ENCODE peak calls at places on chromosomes 6 and 20, in five cellular contexts. One of them, this sample, is unnamed.

GRCh38 chr6:2782825-2783187 is 17.6 kb downstream of the WRNIP1 start:
- DNase-seq in trophoblast cell: no peak
- DNase-seq in IMR-90: no peak
- DNase-seq in neuronal stem cell: no peak
- DNase-seq in H1: no peak
- DNase-seq in this sample: no peak

GRCh38 chr6:36626636-36627035 is 32.5 kb downstream of the SRSF3 start:
- DNase-seq in trophoblast cell: no peak
- DNase-seq in neuronal stem cell: no peak
- DNase-seq in H1: no peak
- DNase-seq in IMR-90: no peak
- DNase-seq in this sample: no peak

GRCh38 chr6:134503542-134504281 is 185.8 kb upstream of the SGK1 start:
- DNase-seq in trophoblast cell: no peak
- DNase-seq in neuronal stem cell: no peak
- DNase-seq in IMR-90: no peak
- DNase-seq in H1: no peak
- DNase-seq in this sample: no peak

GRCh38 chr6:149464411-149464810 is 20.4 kb downstream of the ZC3H12D start:
- DNase-seq in neuronal stem cell: no peak
- DNase-seq in trophoblast cell: no peak
- DNase-seq in IMR-90: no peak
- DNase-seq in H1: no peak
- DNase-seq in this sample: peak

GRCh38 chr6:146856296-146856695 is 257.5 kb downstream of the ADGB start:
- DNase-seq in H1: no peak
- DNase-seq in neuronal stem cell: no peak
- DNase-seq in trophoblast cell: no peak
- DNase-seq in IMR-90: no peak
- DNase-seq in this sample: no peak

GRCh38 chr6:149157126-149157525 is 160.4 kb upstream of the TAB2 start:
- DNase-seq in neuronal stem cell: no peak
- DNase-seq in IMR-90: no peak
- DNase-seq in H1: no peak
- DNase-seq in trophoblast cell: no peak
- DNase-seq in this sample: no peak

GRCh38 chr6:12301009-12301408 is 10.8 kb downstream of the EDN1 start:
- DNase-seq in H1: no peak
- DNase-seq in neuronal stem cell: no peak
- DNase-seq in trophoblast cell: no peak
- DNase-seq in IMR-90: no peak
- DNase-seq in this sample: no peak

GRCh38 chr6:11486051-11486450 is 51.5 kb upstream of the TMEM170B start:
- DNase-seq in IMR-90: no peak
- DNase-seq in neuronal stem cell: no peak
- DNase-seq in H1: no peak
- DNase-seq in trophoblast cell: no peak
- DNase-seq in this sample: no peak

GRCh38 chr6:38192011-38192410 is 372.5 kb downstream of the ZFAND3 start:
- DNase-seq in IMR-90: no peak
- DNase-seq in neuronal stem cell: no peak
- DNase-seq in trophoblast cell: no peak
- DNase-seq in H1: no peak
- DNase-seq in this sample: no peak

GRCh38 chr6:40315055-40315454 is 272.1 kb downstream of the LRFN2 start:
- DNase-seq in neuronal stem cell: no peak
- DNase-seq in H1: no peak
- DNase-seq in trophoblast cell: no peak
- DNase-seq in IMR-90: no peak
- DNase-seq in this sample: no peak

GRCh38 chr20:21609221-21609620 is 95.4 kb upstream of the NKX2-2 start:
- DNase-seq in trophoblast cell: no peak
- DNase-seq in neuronal stem cell: no peak
- DNase-seq in H1: no peak
- DNase-seq in IMR-90: no peak
- DNase-seq in this sample: no peak

GRCh38 chr20:24950836-24951525 is 1.9 kb downstream of the CST7 start:
- DNase-seq in neuronal stem cell: no peak
- DNase-seq in trophoblast cell: no peak
- DNase-seq in H1: no peak
- DNase-seq in IMR-90: no peak
- DNase-seq in this sample: no peak

GRCh38 chr6:169701218-169701952 is 444 bp downstream of the WDR27 start:
- DNase-seq in neuronal stem cell: no peak
- DNase-seq in trophoblast cell: peak
- DNase-seq in H1: no peak
- DNase-seq in IMR-90: no peak
- DNase-seq in this sample: no peak

GRCh38 chr20:16423311-16424212 is 149.7 kb downstream of the KIF16B start:
- DNase-seq in IMR-90: peak
- DNase-seq in H1: no peak
- DNase-seq in neuronal stem cell: no peak
- DNase-seq in trophoblast cell: no peak
- DNase-seq in this sample: peak

GRCh38 chr6:138970856-138971425 is 17.1 kb downstream of the REPS1 start:
- DNase-seq in IMR-90: peak
- DNase-seq in neuronal stem cell: no peak
- DNase-seq in trophoblast cell: peak
- DNase-seq in H1: no peak
- DNase-seq in this sample: peak

GRCh38 chr6:165244524-165245247 is 64.7 kb downstream of the C6orf118 start:
- DNase-seq in H1: peak
- DNase-seq in neuronal stem cell: no peak
- DNase-seq in IMR-90: no peak
- DNase-seq in trophoblast cell: no peak
- DNase-seq in this sample: no peak

GRCh38 chr20:15726416-15726815 is 846.8 kb downstream of the KIF16B start:
- DNase-seq in trophoblast cell: no peak
- DNase-seq in H1: no peak
- DNase-seq in IMR-90: no peak
- DNase-seq in neuronal stem cell: no peak
- DNase-seq in this sample: no peak

GRCh38 chr6:7542065-7542877 is 800 bp downstream of the DSP start:
- DNase-seq in trophoblast cell: peak
- DNase-seq in IMR-90: no peak
- DNase-seq in H1: no peak
- DNase-seq in neuronal stem cell: peak
- DNase-seq in this sample: peak
- H4K8ac ChIP-seq in trophoblast cell: peak
- H4K8ac ChIP-seq in IMR-90: no peak
- H4K8ac ChIP-seq in H1: peak
- H4K8ac ChIP-seq in neuronal stem cell: no peak
- H4K8ac ChIP-seq in this sample: peak

DNA sequence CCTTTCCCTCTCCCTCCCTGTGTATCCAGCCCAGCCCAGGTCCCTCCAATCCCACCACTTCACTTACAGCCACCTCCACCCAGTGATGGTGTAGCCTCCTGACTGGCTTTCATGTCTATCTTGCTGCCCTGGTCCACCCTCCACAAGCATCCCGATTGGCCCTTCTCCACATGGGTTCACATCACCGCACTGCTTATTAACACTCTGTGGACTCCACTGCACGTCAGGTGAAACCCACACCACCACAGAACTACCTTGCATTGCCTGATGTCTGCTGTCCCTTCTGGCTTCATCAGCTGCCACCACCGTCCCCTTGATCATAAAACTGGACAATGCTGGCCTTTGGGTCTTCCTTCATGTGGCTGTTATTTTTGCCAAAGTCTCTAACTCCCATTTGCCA is 220.3 kb upstream of the ARID1B start:
- DNase-seq in trophoblast cell: no peak
- DNase-seq in IMR-90: no peak
- DNase-seq in neuronal stem cell: no peak
- DNase-seq in H1: no peak
- DNase-seq in this sample: no peak
- H2AFZ ChIP-seq in trophoblast cell: no peak
- H2AFZ ChIP-seq in IMR-90: no peak
- H2AFZ ChIP-seq in neuronal stem cell: no peak
- H2AFZ ChIP-seq in H1: no peak
- H2AFZ ChIP-seq in this sample: no peak

DNA sequence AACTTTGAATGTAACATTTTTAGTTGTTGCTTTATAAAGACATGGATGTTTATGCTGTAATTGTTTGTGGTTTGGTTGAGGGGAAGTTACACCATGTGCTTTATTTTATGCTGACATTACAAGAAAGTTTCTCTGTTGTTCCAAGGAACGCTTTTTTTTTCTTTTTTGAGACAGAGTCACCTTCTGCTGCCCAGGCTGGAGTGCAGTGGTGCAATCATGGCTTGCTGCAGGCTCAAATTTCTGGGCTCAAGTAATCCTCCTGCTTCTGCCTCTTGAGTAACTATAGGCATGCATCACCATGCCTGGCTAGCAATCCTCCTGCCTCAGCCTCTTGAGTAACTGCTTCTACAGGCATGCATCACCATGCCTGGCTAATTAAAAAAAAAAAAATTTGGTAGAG is 21.0 kb upstream of the IFNGR1 start:
- DNase-seq in trophoblast cell: peak
- DNase-seq in IMR-90: peak
- DNase-seq in H1: no peak
- DNase-seq in neuronal stem cell: no peak
- DNase-seq in this sample: peak
- H3K4me3 ChIP-seq in trophoblast cell: no peak
- H3K4me3 ChIP-seq in IMR-90: no peak
- H3K4me3 ChIP-seq in H1: no peak
- H3K4me3 ChIP-seq in neuronal stem cell: no peak
- H3K4me3 ChIP-seq in this sample: no peak

GRCh38 chr6:44202332-44202971 is 14.3 kb upstream of the MYMX start:
- DNase-seq in H1: no peak
- DNase-seq in neuronal stem cell: no peak
- DNase-seq in trophoblast cell: no peak
- DNase-seq in IMR-90: no peak
- DNase-seq in this sample: no peak

GRCh38 chr6:44199883-44200282 is 16.8 kb upstream of the MYMX start:
- DNase-seq in trophoblast cell: no peak
- DNase-seq in H1: no peak
- DNase-seq in IMR-90: no peak
- DNase-seq in neuronal stem cell: no peak
- DNase-seq in this sample: no peak

GRCh38 chr6:44201200-44201599 is 15.5 kb upstream of the MYMX start:
- DNase-seq in IMR-90: no peak
- DNase-seq in H1: no peak
- DNase-seq in neuronal stem cell: no peak
- DNase-seq in trophoblast cell: no peak
- DNase-seq in this sample: no peak

GRCh38 chr6:44202972-44203750 is 13.6 kb upstream of the MYMX start:
- DNase-seq in neuronal stem cell: no peak
- DNase-seq in H1: no peak
- DNase-seq in trophoblast cell: peak
- DNase-seq in IMR-90: no peak
- DNase-seq in this sample: no peak

GRCh38 chr6:44201638-44202303 is 15.0 kb upstream of the MYMX start:
- DNase-seq in H1: no peak
- DNase-seq in IMR-90: no peak
- DNase-seq in neuronal stem cell: no peak
- DNase-seq in trophoblast cell: no peak
- DNase-seq in this sample: no peak
- H4K8ac ChIP-seq in H1: peak
- H4K8ac ChIP-seq in IMR-90: no peak
- H4K8ac ChIP-seq in neuronal stem cell: no peak
- H4K8ac ChIP-seq in trophoblast cell: peak
- H4K8ac ChIP-seq in this sample: no peak

DNA sequence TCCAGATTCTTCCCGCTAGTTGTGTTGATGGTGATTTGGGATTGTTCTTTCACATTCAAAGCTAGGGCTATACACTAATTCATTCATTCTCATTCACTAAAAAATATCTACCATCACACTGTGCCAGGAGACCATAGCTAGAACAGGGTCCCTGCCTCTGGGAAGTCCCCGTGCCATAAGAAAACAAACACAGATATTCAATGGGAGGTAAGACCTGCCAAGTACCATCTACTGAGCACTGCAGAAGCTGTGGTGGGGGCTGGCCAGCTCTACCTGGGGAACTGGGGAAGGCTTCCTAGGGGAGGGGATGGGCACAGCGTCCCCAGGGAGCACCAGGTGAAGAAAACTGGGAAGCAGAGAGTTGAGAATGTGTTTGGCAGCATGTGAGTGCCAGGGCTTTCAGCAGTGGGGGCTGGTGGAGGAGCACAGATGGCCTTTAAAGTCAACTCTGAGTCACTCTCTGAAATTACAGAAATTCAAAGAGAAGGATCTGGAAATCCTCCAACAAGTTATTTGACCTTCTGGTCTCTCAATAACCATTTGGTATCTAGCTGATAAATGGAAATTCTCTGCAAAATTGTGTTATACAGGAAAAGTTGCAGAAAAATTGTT is 85.1 kb downstream of the SHLD1 start:
- DNase-seq in H1: no peak
- DNase-seq in neuronal stem cell: no peak
- DNase-seq in IMR-90: peak
- DNase-seq in trophoblast cell: no peak
- DNase-seq in this sample: peak
- H2AFZ ChIP-seq in H1: no peak
- H2AFZ ChIP-seq in neuronal stem cell: no peak
- H2AFZ ChIP-seq in IMR-90: peak
- H2AFZ ChIP-seq in trophoblast cell: no peak
- H2AFZ ChIP-seq in this sample: no peak

GRCh38 chr20:53691060-53691810 is 97.6 kb upstream of the ZNF217 start:
- DNase-seq in IMR-90: peak
- DNase-seq in H1: no peak
- DNase-seq in trophoblast cell: peak
- DNase-seq in neuronal stem cell: no peak
- DNase-seq in this sample: no peak
- H3K4me3 ChIP-seq in IMR-90: no peak
- H3K4me3 ChIP-seq in H1: no peak
- H3K4me3 ChIP-seq in trophoblast cell: no peak
- H3K4me3 ChIP-seq in neuronal stem cell: no peak
- H3K4me3 ChIP-seq in this sample: no peak

This sample was measured in mesenchymal stem cell.